ENCODE peak calls at places on chromosomes 5 and 9, in ten cellular contexts. B is Panc1, L is PC-9, T is IMR-90, J is neural progenitor cell, C is A549, M is H9, A is PC-3, H is upper lobe of right lung, I is heart right ventricle. P is an unnamed sample. For H3K9me3, the result is how much of the 10 kb centered on the place peaks cover.

GRCh38 chr5:6733411-6734242 is 20.4 kb downstream of the TENT4A start:
- DNase-seq in B (no peak), L (no peak), T (peak), J (no peak), C (no peak), M (no peak), A (no peak), H (no peak), I (no peak), P (peak)

GRCh38 chr9:14119694-14120514 is 194.0 kb downstream of the NFIB start:
- DNase-seq in B (no peak), L (no peak), T (peak), J (no peak), C (no peak), M (no peak), A (peak), H (no peak), I (no peak), P (no peak)

GRCh38 chr5:72510610-72511121 is 3.5 kb upstream of the ZNF366 start:
- DNase-seq in B (no peak), L (no peak), T (peak), J (no peak), C (no peak), M (no peak), A (peak), H (no peak), I (no peak), P (peak)

GRCh38 chr5:177124486-177124991 is 9.0 kb upstream of the NSD1 start:
- DNase-seq in B (no peak), L (no peak), T (no peak), J (no peak), C (no peak), M (peak), A (peak), H (no peak), I (no peak), P (no peak)

GRCh38 chr5:100901851-100902341 is 1.2 kb downstream of the ST8SIA4 start:
- DNase-seq in B (no peak), L (no peak), T (no peak), J (peak), C (no peak), M (no peak), A (peak), H (no peak), I (peak), P (no peak)

GRCh38 chr5:61198606-61199005 is 36.3 kb upstream of the SMIM15 start:
- DNase-seq in B (no peak), L (no peak), T (no peak), J (no peak), C (no peak), M (no peak), A (no peak), H (no peak), I (no peak), P (no peak)

GRCh38 chr9:99140685-99141314 is 35.9 kb downstream of the TGFBR1 start:
- DNase-seq in B (peak), L (no peak), T (peak), J (peak), C (peak), M (peak), A (peak), H (no peak), I (peak), P (peak)

GRCh38 chr5:125323613-125324012 is 577.2 kb upstream of the ZNF608 start:
- DNase-seq in B (no peak), L (no peak), T (peak), J (no peak), C (no peak), M (no peak), A (no peak), H (no peak), I (no peak), P (no peak)

GRCh38 chr9:1881708-1882351 is 133.3 kb upstream of the SMARCA2 start:
- DNase-seq in B (no peak), L (no peak), T (no peak), J (no peak), C (no peak), M (no peak), A (no peak), H (no peak), I (no peak), P (no peak)

GRCh38 chr5:52685621-52686370 is 101.9 kb upstream of the ITGA1 start:
- DNase-seq in B (no peak), L (no peak), T (no peak), J (no peak), C (no peak), M (no peak), A (peak), H (no peak), I (no peak), P (no peak)

GRCh38 chr5:152142845-152143469 is 218.3 kb upstream of the GLRA1 start:
- DNase-seq in B (peak), L (no peak), T (peak), J (peak), C (peak), M (peak), A (peak), H (peak), I (peak), P (peak)

GRCh38 chr9:24242599-24242998 is 303.1 kb downstream of the IZUMO3 start:
- DNase-seq in B (no peak), L (no peak), T (no peak), J (no peak), C (no peak), M (no peak), A (no peak), H (no peak), I (no peak), P (no peak)

GRCh38 chr9:24245988-24246387 is 299.7 kb downstream of the IZUMO3 start:
- DNase-seq in B (no peak), L (no peak), T (peak), J (peak), C (no peak), M (no peak), A (peak), H (no peak), I (no peak), P (no peak)
- TF ChIP-seq CTCF in B (peak), L (peak), T (peak), J (peak), C (no peak), M (peak), A (peak), H (peak), I (no peak), P (peak)

DNA sequence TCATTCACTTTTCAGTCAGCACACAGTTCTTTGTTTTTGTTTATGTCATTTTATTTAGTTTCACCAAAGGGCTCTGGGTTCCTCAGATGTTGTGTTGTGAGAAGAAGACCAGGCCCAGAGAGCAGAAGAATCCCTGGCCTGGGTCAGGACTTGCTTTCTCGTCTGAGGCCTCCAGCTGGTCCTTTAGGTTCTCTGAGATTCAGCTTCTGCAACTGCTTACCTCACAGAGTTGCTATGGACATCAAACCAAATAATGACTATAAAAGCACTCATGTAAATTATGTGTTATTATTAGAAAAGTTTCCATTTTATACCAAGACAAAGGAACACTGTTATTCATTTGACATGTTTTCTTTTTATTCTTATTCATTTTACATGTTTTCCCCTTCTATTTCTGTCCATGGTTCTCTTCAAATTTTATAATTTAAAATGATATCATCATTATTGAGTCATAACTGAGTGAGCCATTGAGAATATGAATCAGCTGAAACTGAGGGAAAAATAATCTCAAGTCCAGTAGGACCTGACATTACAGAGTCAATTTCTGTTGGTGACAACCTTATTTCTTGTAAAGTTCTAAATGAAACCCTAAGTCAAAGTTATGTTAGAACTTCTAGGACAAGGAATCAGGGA is 44.0 kb upstream of the GLRX start:
- DNase-seq in B (no peak), L (no peak), T (peak), J (no peak), C (no peak), M (no peak), A (no peak), H (no peak), I (no peak), P (no peak)
- H3K9me3 ChIP-seq in B (under half), L (under half), T (under half), J (under half), C (under half), M (under half), A (under half), H (under half), I (under half), P (under half)

DNA sequence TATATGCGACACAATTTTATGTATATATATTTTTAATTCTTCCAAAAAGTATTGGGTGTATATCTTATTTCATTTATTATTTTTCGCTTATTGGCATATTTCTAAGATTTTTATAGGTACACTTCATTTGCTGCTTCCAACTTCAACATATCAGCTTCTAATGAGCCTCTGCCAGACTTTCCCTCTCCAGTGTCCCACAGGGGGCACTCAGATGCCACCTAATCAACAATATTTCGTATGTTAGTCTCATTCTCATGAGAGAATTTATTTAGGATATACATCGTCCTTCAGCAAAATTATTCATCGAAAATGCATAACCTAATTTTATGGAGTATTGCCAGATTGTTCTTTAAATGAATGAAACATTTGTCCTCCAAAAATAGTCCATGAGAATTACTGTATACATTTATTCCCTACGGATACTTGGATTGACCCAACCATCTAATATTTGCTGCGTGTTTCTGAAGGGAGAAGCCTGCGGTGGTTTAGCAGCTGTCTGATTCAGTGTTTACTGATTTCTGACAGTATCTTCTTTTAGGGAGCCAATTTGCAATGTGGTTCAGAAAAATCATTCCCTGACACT is 100.6 kb upstream of the SELENOP start:
- DNase-seq in B (peak), L (peak), T (peak), J (peak), C (peak), M (no peak), A (peak), H (no peak), I (no peak), P (peak)
- TF ChIP-seq CTCF in B (peak), L (peak), T (peak), J (peak), C (peak), M (peak), A (peak), H (peak), I (peak), P (peak)

DNA sequence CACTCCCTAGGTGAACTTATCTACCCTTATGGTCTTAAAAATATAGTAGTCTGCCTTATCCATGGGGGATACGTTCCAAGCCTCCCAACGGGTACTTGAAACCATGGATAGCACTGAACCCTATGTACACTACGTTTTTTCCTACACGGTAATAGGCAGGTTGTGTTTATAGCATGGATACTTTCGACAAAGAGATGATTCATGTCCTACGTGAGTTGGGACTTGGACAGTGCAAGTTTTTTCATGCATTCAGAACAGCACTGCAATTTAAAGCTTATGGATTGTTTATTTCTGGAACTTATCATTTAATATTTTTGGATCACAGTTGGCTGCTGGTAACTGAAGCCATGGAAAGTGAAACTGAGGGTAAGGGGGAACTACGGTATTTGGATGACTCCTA is 88.1 kb downstream of the CNTLN start:
- DNase-seq in B (no peak), L (no peak), T (no peak), J (no peak), C (no peak), M (no peak), A (no peak), H (no peak), I (no peak), P (no peak)
- H3K9me3 ChIP-seq in B (under half), L (under half), T (under half), J (under half), C (under half), M (under half), A (under half), H (under half), I (under half), P (under half)

DNA sequence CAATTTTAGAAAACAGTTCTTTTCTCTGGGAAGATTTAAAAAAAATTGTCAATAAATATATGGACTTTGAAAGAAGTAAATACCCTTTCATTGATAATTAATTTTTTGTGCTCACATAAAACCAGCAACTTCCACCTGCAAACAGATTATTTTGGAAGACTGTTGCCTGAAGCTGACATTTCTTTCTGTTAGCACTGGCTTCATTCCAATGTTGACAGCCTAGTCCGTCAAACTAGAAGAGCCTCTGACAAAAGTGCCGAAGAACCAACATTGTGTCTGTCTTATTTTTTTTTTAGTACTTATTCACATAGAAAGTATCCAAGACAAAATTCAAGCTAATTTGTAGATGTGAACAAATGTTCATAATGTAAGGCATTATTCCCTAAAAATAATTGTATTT is 108.6 kb upstream of the TMEM161B start:
- DNase-seq in B (no peak), L (no peak), T (no peak), J (no peak), C (no peak), M (no peak), A (no peak), H (no peak), I (no peak), P (no peak)
- TF ChIP-seq CTCF in B (no peak), L (no peak), T (no peak), J (no peak), C (no peak), M (no peak), A (no peak), H (no peak), I (no peak), P (no peak)

DNA sequence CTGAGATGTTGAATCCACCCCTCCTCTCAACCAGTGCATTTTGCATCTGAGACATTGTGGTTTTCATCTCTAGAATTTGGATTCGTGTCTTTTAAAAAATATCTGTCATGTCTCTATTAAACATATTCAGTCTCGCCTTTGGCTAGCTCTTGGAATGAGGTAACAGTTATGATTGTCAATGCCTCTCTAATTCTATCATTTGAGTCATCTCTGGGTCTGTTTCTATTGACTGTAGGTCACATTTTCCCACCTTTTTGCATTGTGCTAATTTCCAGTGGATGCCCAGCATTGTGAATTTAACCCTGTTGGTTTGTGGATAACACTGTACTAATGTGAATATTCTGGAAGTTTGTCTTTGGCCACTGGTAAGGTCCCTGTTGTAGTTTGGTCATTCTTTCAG is 8.4 kb upstream of the SLC6A3 start:
- DNase-seq in B (no peak), L (no peak), T (no peak), J (no peak), C (no peak), M (no peak), A (no peak), H (no peak), I (no peak), P (no peak)
- H3K9me3 ChIP-seq in B (under half), L (under half), T (under half), J (under half), C (half or more), M (under half), A (under half), H (under half), I (under half), P (under half)

GRCh38 chr5:62790348-62790747 is 211.7 kb downstream of the LRRC70 start:
- DNase-seq in B (no peak), L (no peak), T (peak), J (no peak), C (no peak), M (no peak), A (no peak), H (no peak), I (no peak), P (no peak)

GRCh38 chr5:62795912-62796311 is 217.3 kb downstream of the LRRC70 start:
- DNase-seq in B (no peak), L (no peak), T (no peak), J (no peak), C (no peak), M (no peak), A (no peak), H (no peak), I (no peak), P (no peak)

GRCh38 chr5:62785588-62785987 is 207.0 kb downstream of the LRRC70 start:
- DNase-seq in B (no peak), L (no peak), T (no peak), J (no peak), C (no peak), M (no peak), A (no peak), H (no peak), I (no peak), P (no peak)

GRCh38 chr5:62786099-62786498 is 207.5 kb downstream of the LRRC70 start:
- DNase-seq in B (no peak), L (no peak), T (no peak), J (no peak), C (no peak), M (no peak), A (no peak), H (no peak), I (no peak), P (no peak)

DNA sequence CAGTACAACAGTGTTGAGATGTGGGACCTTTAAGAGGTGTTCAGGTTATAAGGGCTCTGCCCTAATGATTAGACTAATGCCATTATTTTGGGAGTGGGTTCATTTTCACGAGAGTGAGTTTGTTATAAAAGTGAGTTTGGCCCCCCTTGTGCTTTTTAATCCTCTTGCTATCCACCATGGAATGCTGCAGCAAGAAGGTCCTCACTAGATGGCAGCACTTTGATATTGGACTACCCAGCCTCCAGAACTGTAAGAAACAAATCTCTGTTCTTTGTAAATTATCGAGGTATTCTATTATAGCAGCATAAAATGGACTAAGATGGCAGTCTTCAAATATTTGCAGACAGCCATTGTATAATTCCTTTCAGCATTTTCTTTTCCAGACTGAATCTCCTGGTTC is 212.4 kb downstream of the LRRC70 start:
- DNase-seq in B (no peak), L (no peak), T (no peak), J (peak), C (no peak), M (no peak), A (no peak), H (no peak), I (no peak), P (no peak)
- TF ChIP-seq CTCF in B (peak), L (peak), T (peak), J (peak), C (peak), M (peak), A (peak), H (peak), I (no peak), P (no peak)

DNA sequence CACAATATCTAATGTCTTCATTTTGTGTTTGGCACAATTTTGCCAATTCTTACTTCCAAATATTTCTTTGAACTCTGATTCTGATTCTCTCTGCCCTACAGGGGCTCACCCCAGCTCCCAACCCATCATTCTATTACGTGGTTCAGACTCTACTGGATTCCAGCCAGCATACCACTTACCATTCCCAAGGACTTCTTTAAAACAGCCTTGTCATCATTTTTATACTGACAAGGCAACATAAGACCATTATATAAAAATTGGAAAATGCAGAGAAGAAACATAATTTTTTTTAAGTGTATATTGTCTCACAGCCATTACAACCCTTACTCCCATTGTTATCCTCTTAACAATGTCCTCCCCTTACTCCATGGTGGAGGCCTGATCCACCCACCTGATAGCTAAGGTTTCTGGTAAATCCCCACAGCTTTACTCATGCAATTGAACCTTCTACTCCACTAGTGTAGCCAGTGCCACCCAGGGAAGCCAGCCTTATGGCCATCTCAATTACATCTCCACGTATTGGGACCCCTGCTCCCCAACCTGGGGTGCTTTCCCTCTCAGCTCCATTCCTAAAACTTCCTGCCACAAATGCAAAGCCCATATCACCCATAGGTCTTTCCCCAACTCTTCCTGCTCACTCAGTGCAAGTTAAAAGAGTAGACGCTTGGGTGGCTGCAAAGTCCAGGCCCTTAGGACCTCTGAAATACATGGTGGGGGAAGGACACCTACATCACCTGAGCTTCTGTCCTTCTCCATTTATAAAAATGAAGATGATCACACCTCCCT is 19.1 kb downstream of the UGT3A2 start:
- DNase-seq in B (no peak), L (no peak), T (no peak), J (no peak), C (no peak), M (no peak), A (no peak), H (no peak), I (no peak), P (no peak)
- H3K9me3 ChIP-seq in B (under half), L (under half), T (under half), J (under half), C (under half), M (under half), A (under half), H (under half), I (under half), P (under half)